ENCODE peak calls at places on chromosomes 2 and 18, in six cellular contexts. K, V, X, M, W and O are unnamed samples.
A peak's percentile ranks its signal among the peaks of the same experiment; 100 is the strongest.

GRCh38 chr2:10935953-10936942 is 24.5 kb downstream of the KCNF1 start:
- DNase-seq in V (peak; percentile 96), W (no peak), K (peak; percentile 87), M (no peak), X (no peak), O (no peak)

GRCh38 chr2:178193496-178193822 is 853 bp upstream of the OSBPL6 start:
- DNase-seq in X (no peak), K (no peak), V (no peak), M (no peak), W (no peak), O (no peak)

GRCh38 chr2:53859354-53860159 is at the start of gene GPR75:
- DNase-seq in W (no peak), X (no peak), M (no peak), K (peak; percentile 77), V (peak; percentile 37), O (no peak)

GRCh38 chr18:79071037-79071960 is 2.1 kb downstream of the ATP9B start:
- DNase-seq in M (no peak), X (no peak), K (peak; percentile 4), W (no peak), V (no peak), O (no peak)

GRCh38 chr2:168064011-168064998 is 183.1 kb downstream of the STK39 start:
- DNase-seq in M (no peak), K (no peak), W (no peak), V (peak; percentile 32), X (no peak), O (no peak)

GRCh38 chr18:13240060-13240725 is 21.6 kb downstream of the LDLRAD4 start:
- DNase-seq in K (peak; percentile 39), V (no peak), X (peak; percentile 74), M (no peak), W (peak; percentile 14), O (peak; percentile 21)

GRCh38 chr2:118221952-118222594 is 133.8 kb downstream of the INSIG2 start:
- DNase-seq in W (peak; percentile 27), M (peak; percentile 45), K (peak; percentile 61), V (peak; percentile 59), X (no peak), O (peak; percentile 54)

GRCh38 chr2:54482725-54483124 is 26.6 kb downstream of the SPTBN1 start:
- DNase-seq in V (peak; percentile 78), X (no peak), W (peak; percentile 65), M (peak; percentile 32), K (peak; percentile 74), O (no peak)

GRCh38 chr2:134008837-134009236 is 245.0 kb upstream of the MGAT5 start:
- DNase-seq in K (no peak), X (no peak), W (no peak), V (no peak), M (no peak), O (no peak)

GRCh38 chr18:49491534-49491856 is 4.5 kb upstream of the C18orf32 start:
- DNase-seq in M (no peak), W (no peak), X (no peak), K (no peak), V (no peak), O (no peak)

GRCh38 chr2:74130211-74130995 is 17.3 kb downstream of the BOLA3 start:
- DNase-seq in V (peak; percentile 16), K (peak; percentile 43), W (no peak), X (peak; percentile 79), M (no peak), O (no peak)

GRCh38 chr2:122528061-122528460 is 772.6 kb downstream of the TSN start:
- DNase-seq in X (no peak), K (no peak), W (no peak), V (peak; percentile 61), M (no peak), O (no peak)

GRCh38 chr18:76528477-76529432 is 33.7 kb upstream of the ZNF516 start:
- DNase-seq in X (no peak), K (peak; percentile 64), W (peak; percentile 51), V (peak; percentile 28), M (peak; percentile 14), O (no peak)

GRCh38 chr2:186841940-186842339 is 7.0 kb downstream of the ZSWIM2 start:
- DNase-seq in V (no peak), K (no peak), W (no peak), X (no peak), M (no peak), O (no peak)

GRCh38 chr2:240893363-240893828 is 2.6 kb downstream of the MAB21L4 start:
- DNase-seq in X (no peak), W (no peak), M (no peak), K (peak; percentile 90), V (peak; percentile 75), O (peak; percentile 73)

GRCh38 chr2:230435431-230435830 is 19.4 kb downstream of the SP100 start:
- DNase-seq in V (peak; percentile 24), X (no peak), W (no peak), M (no peak), K (no peak), O (no peak)

GRCh38 chr2:70942900-70943871 is 7.5 kb downstream of the ATP6V1B1 start:
- DNase-seq in W (no peak), K (peak; percentile 53), V (no peak), X (peak; percentile 73), M (peak; percentile 37), O (no peak)

GRCh38 chr2:179963626-179964025 is 43.5 kb downstream of the CWC22 start:
- DNase-seq in X (no peak), V (peak; percentile 17), M (no peak), K (no peak), W (no peak), O (no peak)

GRCh38 chr2:142745691-142746090 is 131.8 kb upstream of the KYNU start:
- DNase-seq in W (no peak), X (no peak), M (no peak), K (no peak), V (peak; percentile 51), O (no peak)

GRCh38 chr2:240136671-240137292 is 677 bp upstream of the COPS9 start:
- DNase-seq in K (peak; percentile 37), M (no peak), V (no peak), X (no peak), W (peak; percentile 16), O (no peak)

GRCh38 chr2:191486584-191487320 is 191.2 kb upstream of the NABP1 start:
- DNase-seq in W (no peak), V (peak; percentile 98), K (no peak), M (no peak), X (no peak), O (no peak)

GRCh38 chr2:43269074-43269572 is 42.7 kb upstream of the ZFP36L2 start:
- DNase-seq in K (peak; percentile 59), V (no peak), M (no peak), X (no peak), W (peak; percentile 95), O (no peak)

GRCh38 chr2:159044804-159045286 is 76.4 kb downstream of the TANC1 start:
- DNase-seq in K (peak; percentile 65), X (no peak), V (no peak), W (no peak), M (no peak), O (no peak)

GRCh38 chr2:68911714-68912510 is 40.7 kb upstream of the BMP10 start:
- DNase-seq in M (no peak), V (no peak), W (no peak), K (no peak), X (no peak), O (no peak)

GRCh38 chr2:54709341-54709809 is 14.1 kb upstream of the EML6 start:
- DNase-seq in K (peak; percentile 82), X (no peak), M (no peak), W (peak; percentile 33), V (no peak), O (no peak)

GRCh38 chr18:36759167-36759776 is 69.5 kb downstream of the TPGS2 start:
- DNase-seq in W (no peak), V (no peak), X (no peak), M (no peak), K (no peak), O (no peak)

GRCh38 chr18:36760598-36760997 is 68.2 kb downstream of the TPGS2 start:
- DNase-seq in W (no peak), M (no peak), K (no peak), X (no peak), V (no peak), O (no peak)

GRCh38 chr18:36762074-36762473 is 66.7 kb downstream of the TPGS2 start:
- DNase-seq in W (no peak), K (no peak), V (no peak), M (no peak), X (no peak), O (no peak)

GRCh38 chr18:36758623-36759022 is 70.2 kb downstream of the TPGS2 start:
- DNase-seq in M (no peak), W (no peak), K (no peak), V (no peak), X (no peak), O (no peak)

DNA sequence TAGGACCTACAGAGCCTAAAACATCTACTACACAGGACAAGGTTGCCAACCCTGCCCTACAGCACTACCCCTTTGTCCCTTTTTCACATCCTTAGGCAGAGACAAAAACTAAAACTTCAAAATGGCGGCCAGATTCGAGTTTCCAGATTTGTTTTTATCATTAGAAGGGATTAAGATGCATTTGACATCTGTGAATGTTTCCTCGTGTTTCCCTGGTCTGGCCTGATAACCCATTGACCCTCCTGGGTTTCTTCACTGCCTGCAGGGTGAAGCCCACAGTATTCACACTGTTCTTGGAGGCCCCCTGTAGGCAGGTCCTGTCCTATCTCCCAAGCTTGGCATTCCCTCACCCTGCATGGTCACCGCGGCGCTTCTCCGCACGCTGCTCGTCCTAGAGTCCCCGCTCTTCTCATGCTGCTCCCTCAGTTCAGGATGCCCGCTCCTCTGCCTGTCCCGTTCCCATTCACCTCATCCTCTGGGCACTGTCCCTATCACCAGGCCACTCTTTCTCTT is 67.6 kb downstream of the TPGS2 start:
- DNase-seq in X (no peak), V (no peak), M (no peak), K (no peak), W (no peak), O (no peak)
- TF ChIP-seq CTCF in X (no peak), V (no peak), M (no peak), K (peak; percentile 54), W (no peak), O (no peak)

GRCh38 chr2:85326946-85327756 is 638 bp downstream of the TGOLN2 start:
- DNase-seq in V (peak; percentile 46), X (no peak), K (peak; percentile 72), W (peak; percentile 55), M (peak; percentile 22), O (peak; percentile 47)

GRCh38 chr2:85325466-85325811 is 2.4 kb downstream of the TGOLN2 start:
- DNase-seq in M (no peak), W (no peak), K (no peak), V (no peak), X (no peak), O (no peak)

GRCh38 chr2:85326406-85326945 is 1.3 kb downstream of the TGOLN2 start:
- DNase-seq in M (no peak), X (no peak), W (no peak), V (peak; percentile 19), K (no peak), O (no peak)

GRCh38 chr2:85329181-85329651 is 1.4 kb upstream of the TGOLN2 start:
- DNase-seq in M (no peak), K (no peak), V (no peak), X (no peak), W (no peak), O (no peak)

GRCh38 chr2:85327757-85328617 is at the start of gene TGOLN2:
- DNase-seq in K (peak; percentile 95), M (peak; percentile 85), X (peak; percentile 96), V (peak; percentile 88), W (peak; percentile 92), O (peak; percentile 90)
- TF ChIP-seq CTCF in K (peak; percentile 43), M (no peak), X (no peak), V (no peak), W (no peak), O (no peak)

GRCh38 chr2:88919087-88919738 is 227.7 kb downstream of the RPIA start:
- DNase-seq in W (no peak), K (no peak), V (no peak), M (no peak), X (no peak), O (no peak)
- TF ChIP-seq CTCF in W (peak; percentile 11), K (peak; percentile 72), V (peak; percentile 72), M (no peak), X (peak; percentile 49), O (no peak)

GRCh38 chr2:20050712-20051517 is 513 bp downstream of the LAPTM4A start:
- DNase-seq in V (peak; percentile 65), M (peak; percentile 38), K (peak; percentile 87), X (no peak), W (peak; percentile 48), O (no peak)
- TF ChIP-seq CTCF in V (no peak), M (no peak), K (peak; percentile 33), X (peak; percentile 25), W (no peak), O (no peak)